ENCODE peak calls at places on chromosomes 11 and 22, in seven cellular contexts. M is CD4-positive, alpha-beta T cell; H is lower leg skin; S is neural crest cell; W is brain microvascular endothelial cell; O is AG04449; N is lung. D is an unnamed sample.
A peak's percentile ranks its signal among the peaks of the same experiment; 100 is the strongest.

GRCh38 chr11:115724709-115725108 is 220.5 kb upstream of the CADM1 start:
- DNase-seq in M (no peak), H (no peak), S (no peak), W (no peak), O (peak; percentile 37), N (no peak), D (no peak)

GRCh38 chr22:27238935-27239510 is 562.5 kb downstream of the MN1 start:
- DNase-seq in M (no peak), H (no peak), S (no peak), W (peak; percentile 100), O (peak; percentile 92), N (peak; percentile 62), D (no peak)

GRCh38 chr22:45246060-45246985 is 5.6 kb upstream of the KIAA0930 start:
- DNase-seq in M (no peak), H (peak; percentile 73), S (no peak), W (peak; percentile 93), O (peak; percentile 97), N (peak; percentile 67), D (no peak)

GRCh38 chr22:39089928-39090327 is 7.1 kb upstream of the APOBEC3H start:
- DNase-seq in M (no peak), H (no peak), S (no peak), W (no peak), O (no peak), N (no peak), D (no peak)

GRCh38 chr11:2837096-2837601 is 48.4 kb downstream of the CDKN1C start:
- DNase-seq in M (no peak), H (peak; percentile 63), S (peak; percentile 86), W (peak; percentile 3), O (no peak), N (peak; percentile 69), D (no peak)

GRCh38 chr11:8826145-8826786 is 84.7 kb upstream of the AKIP1 start:
- DNase-seq in M (no peak), H (no peak), S (no peak), W (peak; percentile 82), O (no peak), N (no peak), D (no peak)

GRCh38 chr11:124799384-124800225 is 601 bp downstream of the MSANTD2 start:
- DNase-seq in M (peak; percentile 19), H (peak; percentile 17), S (peak; percentile 34), W (no peak), O (no peak), N (peak; percentile 39), D (peak; percentile 53)

GRCh38 chr11:118889796-118890195 is 6.1 kb downstream of the CXCR5 start:
- DNase-seq in M (no peak), H (no peak), S (no peak), W (peak; percentile 47), O (no peak), N (no peak), D (no peak)

GRCh38 chr22:32926600-32926999 is 125.1 kb downstream of the TIMP3 start:
- DNase-seq in M (no peak), H (no peak), S (no peak), W (peak; percentile 39), O (no peak), N (no peak), D (no peak)

GRCh38 chr11:27719575-27719925 is 19.3 kb upstream of the BDNF start:
- DNase-seq in M (no peak), H (no peak), S (no peak), W (no peak), O (no peak), N (no peak), D (no peak)

GRCh38 chr11:116062526-116063171 is 558.4 kb upstream of the CADM1 start:
- DNase-seq in M (no peak), H (no peak), S (no peak), W (no peak), O (no peak), N (no peak), D (no peak)

GRCh38 chr11:126305699-126306098 is 1.8 kb downstream of the DCPS start:
- DNase-seq in M (no peak), H (no peak), S (no peak), W (no peak), O (no peak), N (no peak), D (no peak)

GRCh38 chr11:126304457-126305072 is 705 bp downstream of the DCPS start:
- DNase-seq in M (no peak), H (no peak), S (no peak), W (no peak), O (no peak), N (no peak), D (no peak)

GRCh38 chr11:126310229-126310991 is 6.5 kb downstream of the DCPS start:
- DNase-seq in M (peak; percentile 30), H (peak; percentile 73), S (peak; percentile 82), W (peak; percentile 66), O (no peak), N (peak; percentile 75), D (peak; percentile 35)

GRCh38 chr11:126308271-126308671 is 4.4 kb downstream of the DCPS start:
- DNase-seq in M (no peak), H (no peak), S (no peak), W (no peak), O (no peak), N (no peak), D (no peak)

DNA sequence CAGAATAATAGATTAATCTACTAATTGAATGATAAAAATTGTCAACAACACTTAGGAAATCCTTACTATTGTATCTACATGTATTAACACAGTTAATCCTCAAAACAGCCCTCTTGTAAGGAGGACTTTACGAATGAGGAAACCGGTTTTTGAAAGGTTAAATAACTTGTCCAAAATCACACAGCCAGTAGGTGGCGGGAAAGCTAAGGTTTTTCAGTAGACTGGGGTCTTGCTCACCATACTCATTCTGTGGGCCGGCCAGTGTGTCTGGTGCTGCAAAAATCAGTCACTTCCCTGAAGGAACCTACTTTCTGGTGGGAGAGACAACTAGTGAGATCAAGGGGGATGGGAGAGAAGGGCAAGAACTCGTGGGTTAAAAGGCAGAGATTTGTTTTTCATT is 3.8 kb downstream of the DCPS start:
- DNase-seq in M (no peak), H (no peak), S (peak; percentile 59), W (peak; percentile 40), O (no peak), N (no peak), D (no peak)
- TF ChIP-seq CTCF in M (no peak), H (no peak), S (peak; percentile 65), W (peak; percentile 69), O (peak; percentile 54), N (no peak), D (no peak)

GRCh38 chr11:120660024-120660565 is 148.5 kb downstream of the GRIK4 start:
- DNase-seq in M (no peak), H (no peak), S (peak; percentile 32), W (peak; percentile 16), O (no peak), N (no peak), D (no peak)
- TF ChIP-seq CTCF in M (no peak), H (no peak), S (peak; percentile 59), W (peak; percentile 61), O (peak; percentile 27), N (no peak), D (no peak)

GRCh38 chr11:59157433-59157832 is 14.5 kb upstream of the DTX4 start:
- DNase-seq in M (no peak), H (no peak), S (no peak), W (no peak), O (no peak), N (no peak), D (no peak)
- TF ChIP-seq CTCF in M (no peak), H (no peak), S (no peak), W (no peak), O (no peak), N (no peak), D (no peak)

DNA sequence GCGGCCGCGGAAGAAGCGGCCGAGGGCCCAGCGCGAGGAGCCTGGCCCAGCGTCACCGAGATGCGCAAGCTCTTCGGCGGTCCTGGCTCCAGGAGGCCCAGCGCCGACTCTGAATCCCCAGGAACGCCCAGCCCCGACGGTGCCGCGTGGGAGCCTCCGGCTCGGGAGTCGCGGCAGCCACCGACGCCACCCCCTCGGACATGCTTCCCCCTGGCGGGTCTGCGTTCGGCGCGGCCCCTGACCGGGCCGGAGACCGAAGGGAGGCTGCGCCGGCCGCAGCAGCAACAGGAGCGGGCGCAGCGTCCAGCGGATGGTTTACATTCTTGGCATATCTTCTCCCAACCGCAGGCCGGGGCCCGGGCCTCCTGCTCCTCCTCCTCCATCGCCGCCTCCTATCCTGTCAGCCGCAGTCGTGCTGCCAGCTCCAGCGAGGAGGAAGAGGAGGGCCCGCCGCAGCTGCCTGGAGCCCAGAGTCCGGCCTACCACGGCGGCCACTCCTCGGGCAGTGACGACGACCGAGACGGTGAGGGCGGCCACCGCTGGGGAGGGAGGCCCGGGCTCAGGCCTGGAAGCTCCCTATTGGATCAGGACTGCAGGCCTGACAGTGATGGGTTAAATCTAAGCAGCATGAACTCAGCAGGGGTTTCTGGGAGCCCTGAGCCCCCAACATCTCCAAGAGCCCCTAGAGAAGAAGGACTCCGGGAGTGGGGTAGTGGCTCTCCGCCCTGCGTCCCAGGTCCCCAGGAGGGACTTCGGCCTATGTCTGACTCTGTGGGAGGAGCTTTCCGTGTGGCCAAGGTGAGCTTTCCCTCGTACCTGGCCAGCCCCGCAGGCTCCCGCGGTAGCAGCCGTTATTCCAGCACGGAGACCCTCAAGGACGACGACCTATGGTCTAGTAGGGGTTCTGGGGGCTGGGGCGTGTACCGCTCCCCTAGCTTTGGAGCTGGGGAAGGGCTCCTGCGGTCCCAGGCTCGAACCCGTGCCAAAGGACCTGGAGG is 1.2 kb downstream of the ARHGEF17 start:
- DNase-seq in M (no peak), H (peak; percentile 70), S (peak; percentile 55), W (peak; percentile 94), O (peak; percentile 75), N (peak; percentile 93), D (no peak)
- TF ChIP-seq CTCF in M (no peak), H (no peak), S (no peak), W (no peak), O (no peak), N (no peak), D (no peak)

DNA sequence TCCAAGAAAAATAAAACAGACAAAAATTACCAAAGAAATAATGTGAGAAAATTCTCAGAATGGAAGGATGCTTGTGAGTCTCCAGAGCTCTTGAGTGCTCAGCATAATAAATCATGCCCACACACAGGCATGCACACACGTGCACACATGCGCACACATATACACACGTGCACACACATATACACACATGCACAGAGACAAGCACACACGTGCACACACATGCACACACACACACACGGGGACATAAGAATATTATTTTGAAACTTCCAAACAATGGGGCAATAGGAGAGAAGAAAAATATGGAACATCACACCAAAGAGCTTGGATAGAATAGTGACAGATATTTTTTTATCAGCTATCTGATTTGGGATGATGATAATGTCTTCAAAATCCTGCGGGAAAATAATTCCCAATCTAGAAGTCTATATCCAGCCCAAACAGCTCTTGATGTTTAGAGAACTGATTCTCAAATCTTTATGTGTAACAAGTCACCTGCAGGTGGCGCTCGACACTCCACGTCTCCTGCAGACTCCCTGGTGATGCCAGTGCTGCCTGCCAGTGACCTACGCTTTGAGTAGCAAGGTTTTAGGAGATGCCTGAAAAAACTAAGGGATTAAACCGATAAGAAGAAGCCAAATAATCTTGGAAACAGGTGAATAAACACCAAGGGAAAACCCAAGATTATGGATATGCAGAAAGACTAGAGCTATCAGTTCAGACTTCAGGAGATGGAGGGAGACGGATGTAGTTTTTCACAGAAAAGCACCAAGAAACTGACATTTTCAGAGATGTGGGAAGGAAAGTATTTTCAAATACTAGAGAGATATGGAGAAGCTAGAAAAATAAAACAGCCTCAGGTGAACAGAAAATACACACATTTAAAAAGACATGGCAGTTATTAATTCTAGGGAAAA is 743.6 kb downstream of the ETS1 start:
- DNase-seq in M (peak; percentile 25), H (peak; percentile 27), S (peak; percentile 93), W (peak; percentile 79), O (peak; percentile 16), N (peak; percentile 48), D (no peak)
- TF ChIP-seq CTCF in M (peak; percentile 56), H (no peak), S (peak; percentile 86), W (peak; percentile 86), O (peak; percentile 75), N (peak; percentile 22), D (no peak)